ENCODE peak calls at places on chromosome 4, in ten cellular contexts. One of them, this sample, is unnamed.

GRCh38 chr4:128649575-128650205 is 159.8 kb upstream of the JADE1 start:
- DNase-seq in IMR-90: peak; percentile 77
- DNase-seq in non-pigmented ciliary epithelial cell: peak; percentile 30
- DNase-seq in NCI-H1105 treated with DMSO at 0.1 percent for 48 hours: no peak
- DNase-seq in activated CD4-positive, alpha-beta T cell treated with anti-CD3 and anti-CD28 coated beads for 24 hours: no peak
- DNase-seq in activated T-cell treated with anti-CD3 and anti-CD28 coated beads for 1 hour: no peak
- DNase-seq in NCI-H510A treated with DMSO at 0.1 percent for 48 hours: no peak
- DNase-seq in ecto neural progenitor cell: no peak
- DNase-seq in ACHN: no peak
- DNase-seq in naive thymus-derived CD8-positive, alpha-beta T cell: no peak
- DNase-seq in this sample: no peak

GRCh38 chr4:8391972-8392371 is 48.6 kb downstream of the ACOX3 start:
- DNase-seq in IMR-90: peak; percentile 89
- DNase-seq in non-pigmented ciliary epithelial cell: peak; percentile 66
- DNase-seq in NCI-H1105 treated with DMSO at 0.1 percent for 48 hours: no peak
- DNase-seq in activated CD4-positive, alpha-beta T cell treated with anti-CD3 and anti-CD28 coated beads for 24 hours: no peak
- DNase-seq in activated T-cell treated with anti-CD3 and anti-CD28 coated beads for 1 hour: no peak
- DNase-seq in NCI-H510A treated with DMSO at 0.1 percent for 48 hours: peak; percentile 39
- DNase-seq in ecto neural progenitor cell: no peak
- DNase-seq in ACHN: peak; percentile 8
- DNase-seq in naive thymus-derived CD8-positive, alpha-beta T cell: no peak
- DNase-seq in this sample: peak; percentile 57

GRCh38 chr4:38985363-38986065 is 46.7 kb downstream of the TMEM156 start:
- DNase-seq in IMR-90: no peak
- DNase-seq in non-pigmented ciliary epithelial cell: no peak
- DNase-seq in NCI-H1105 treated with DMSO at 0.1 percent for 48 hours: no peak
- DNase-seq in activated CD4-positive, alpha-beta T cell treated with anti-CD3 and anti-CD28 coated beads for 24 hours: no peak
- DNase-seq in activated T-cell treated with anti-CD3 and anti-CD28 coated beads for 1 hour: no peak
- DNase-seq in NCI-H510A treated with DMSO at 0.1 percent for 48 hours: no peak
- DNase-seq in ecto neural progenitor cell: no peak
- DNase-seq in ACHN: no peak
- DNase-seq in naive thymus-derived CD8-positive, alpha-beta T cell: no peak
- DNase-seq in this sample: no peak

GRCh38 chr4:85756938-85757337 is 282.0 kb downstream of the ARHGAP24 start:
- DNase-seq in IMR-90: peak; percentile 62
- DNase-seq in non-pigmented ciliary epithelial cell: no peak
- DNase-seq in NCI-H1105 treated with DMSO at 0.1 percent for 48 hours: no peak
- DNase-seq in activated CD4-positive, alpha-beta T cell treated with anti-CD3 and anti-CD28 coated beads for 24 hours: no peak
- DNase-seq in activated T-cell treated with anti-CD3 and anti-CD28 coated beads for 1 hour: no peak
- DNase-seq in NCI-H510A treated with DMSO at 0.1 percent for 48 hours: no peak
- DNase-seq in ecto neural progenitor cell: no peak
- DNase-seq in ACHN: peak; percentile 49
- DNase-seq in naive thymus-derived CD8-positive, alpha-beta T cell: no peak
- DNase-seq in this sample: no peak

GRCh38 chr4:76457885-76458284 is 22.9 kb downstream of the SHROOM3 start:
- DNase-seq in IMR-90: no peak
- DNase-seq in non-pigmented ciliary epithelial cell: no peak
- DNase-seq in NCI-H1105 treated with DMSO at 0.1 percent for 48 hours: no peak
- DNase-seq in activated CD4-positive, alpha-beta T cell treated with anti-CD3 and anti-CD28 coated beads for 24 hours: no peak
- DNase-seq in activated T-cell treated with anti-CD3 and anti-CD28 coated beads for 1 hour: no peak
- DNase-seq in NCI-H510A treated with DMSO at 0.1 percent for 48 hours: no peak
- DNase-seq in ecto neural progenitor cell: no peak
- DNase-seq in ACHN: peak; percentile 64
- DNase-seq in naive thymus-derived CD8-positive, alpha-beta T cell: no peak
- DNase-seq in this sample: no peak

GRCh38 chr4:8608714-8609391 is 16.3 kb downstream of the CPZ start:
- DNase-seq in IMR-90: no peak
- DNase-seq in non-pigmented ciliary epithelial cell: no peak
- DNase-seq in NCI-H1105 treated with DMSO at 0.1 percent for 48 hours: no peak
- DNase-seq in activated CD4-positive, alpha-beta T cell treated with anti-CD3 and anti-CD28 coated beads for 24 hours: no peak
- DNase-seq in activated T-cell treated with anti-CD3 and anti-CD28 coated beads for 1 hour: no peak
- DNase-seq in NCI-H510A treated with DMSO at 0.1 percent for 48 hours: no peak
- DNase-seq in ecto neural progenitor cell: no peak
- DNase-seq in ACHN: no peak
- DNase-seq in naive thymus-derived CD8-positive, alpha-beta T cell: no peak
- DNase-seq in this sample: no peak

GRCh38 chr4:53863163-53863562 is 201.2 kb downstream of the CHIC2 start:
- DNase-seq in IMR-90: peak; percentile 49
- DNase-seq in non-pigmented ciliary epithelial cell: no peak
- DNase-seq in NCI-H1105 treated with DMSO at 0.1 percent for 48 hours: no peak
- DNase-seq in activated CD4-positive, alpha-beta T cell treated with anti-CD3 and anti-CD28 coated beads for 24 hours: no peak
- DNase-seq in activated T-cell treated with anti-CD3 and anti-CD28 coated beads for 1 hour: no peak
- DNase-seq in NCI-H510A treated with DMSO at 0.1 percent for 48 hours: peak; percentile 66
- DNase-seq in ecto neural progenitor cell: no peak
- DNase-seq in ACHN: no peak
- DNase-seq in naive thymus-derived CD8-positive, alpha-beta T cell: no peak
- DNase-seq in this sample: no peak

GRCh38 chr4:11228575-11228974 is 200.1 kb downstream of the HS3ST1 start:
- DNase-seq in IMR-90: no peak
- DNase-seq in non-pigmented ciliary epithelial cell: no peak
- DNase-seq in NCI-H1105 treated with DMSO at 0.1 percent for 48 hours: peak; percentile 68
- DNase-seq in activated CD4-positive, alpha-beta T cell treated with anti-CD3 and anti-CD28 coated beads for 24 hours: no peak
- DNase-seq in activated T-cell treated with anti-CD3 and anti-CD28 coated beads for 1 hour: no peak
- DNase-seq in NCI-H510A treated with DMSO at 0.1 percent for 48 hours: peak; percentile 39
- DNase-seq in ecto neural progenitor cell: no peak
- DNase-seq in ACHN: no peak
- DNase-seq in naive thymus-derived CD8-positive, alpha-beta T cell: no peak
- DNase-seq in this sample: no peak

GRCh38 chr4:25749150-25749794 is 93.6 kb downstream of the SLC34A2 start:
- DNase-seq in IMR-90: no peak
- DNase-seq in non-pigmented ciliary epithelial cell: no peak
- DNase-seq in NCI-H1105 treated with DMSO at 0.1 percent for 48 hours: no peak
- DNase-seq in activated CD4-positive, alpha-beta T cell treated with anti-CD3 and anti-CD28 coated beads for 24 hours: no peak
- DNase-seq in activated T-cell treated with anti-CD3 and anti-CD28 coated beads for 1 hour: no peak
- DNase-seq in NCI-H510A treated with DMSO at 0.1 percent for 48 hours: no peak
- DNase-seq in ecto neural progenitor cell: no peak
- DNase-seq in ACHN: no peak
- DNase-seq in naive thymus-derived CD8-positive, alpha-beta T cell: no peak
- DNase-seq in this sample: no peak

GRCh38 chr4:123418486-123418931 is 21.9 kb downstream of the SPRY1 start:
- DNase-seq in IMR-90: peak; percentile 92
- DNase-seq in non-pigmented ciliary epithelial cell: peak; percentile 85
- DNase-seq in NCI-H1105 treated with DMSO at 0.1 percent for 48 hours: peak; percentile 91
- DNase-seq in activated CD4-positive, alpha-beta T cell treated with anti-CD3 and anti-CD28 coated beads for 24 hours: no peak
- DNase-seq in activated T-cell treated with anti-CD3 and anti-CD28 coated beads for 1 hour: no peak
- DNase-seq in NCI-H510A treated with DMSO at 0.1 percent for 48 hours: peak; percentile 76
- DNase-seq in ecto neural progenitor cell: peak; percentile 58
- DNase-seq in ACHN: no peak
- DNase-seq in naive thymus-derived CD8-positive, alpha-beta T cell: no peak
- DNase-seq in this sample: no peak

GRCh38 chr4:87419578-87420249 is 2.7 kb upstream of the NUDT9 start:
- DNase-seq in IMR-90: no peak
- DNase-seq in non-pigmented ciliary epithelial cell: no peak
- DNase-seq in NCI-H1105 treated with DMSO at 0.1 percent for 48 hours: no peak
- DNase-seq in activated CD4-positive, alpha-beta T cell treated with anti-CD3 and anti-CD28 coated beads for 24 hours: no peak
- DNase-seq in activated T-cell treated with anti-CD3 and anti-CD28 coated beads for 1 hour: no peak
- DNase-seq in NCI-H510A treated with DMSO at 0.1 percent for 48 hours: no peak
- DNase-seq in ecto neural progenitor cell: no peak
- DNase-seq in ACHN: no peak
- DNase-seq in naive thymus-derived CD8-positive, alpha-beta T cell: no peak
- DNase-seq in this sample: no peak

GRCh38 chr4:24799544-24800272 is 4.3 kb downstream of the SOD3 start:
- DNase-seq in IMR-90: no peak
- DNase-seq in non-pigmented ciliary epithelial cell: no peak
- DNase-seq in NCI-H1105 treated with DMSO at 0.1 percent for 48 hours: no peak
- DNase-seq in activated CD4-positive, alpha-beta T cell treated with anti-CD3 and anti-CD28 coated beads for 24 hours: no peak
- DNase-seq in activated T-cell treated with anti-CD3 and anti-CD28 coated beads for 1 hour: no peak
- DNase-seq in NCI-H510A treated with DMSO at 0.1 percent for 48 hours: no peak
- DNase-seq in ecto neural progenitor cell: peak; percentile 54
- DNase-seq in ACHN: no peak
- DNase-seq in naive thymus-derived CD8-positive, alpha-beta T cell: no peak
- DNase-seq in this sample: no peak

GRCh38 chr4:83618991-83619390 is 83.1 kb downstream of the GPAT3 start:
- DNase-seq in IMR-90: peak; percentile 44
- DNase-seq in non-pigmented ciliary epithelial cell: no peak
- DNase-seq in NCI-H1105 treated with DMSO at 0.1 percent for 48 hours: no peak
- DNase-seq in activated CD4-positive, alpha-beta T cell treated with anti-CD3 and anti-CD28 coated beads for 24 hours: no peak
- DNase-seq in activated T-cell treated with anti-CD3 and anti-CD28 coated beads for 1 hour: no peak
- DNase-seq in NCI-H510A treated with DMSO at 0.1 percent for 48 hours: no peak
- DNase-seq in ecto neural progenitor cell: no peak
- DNase-seq in ACHN: peak; percentile 31
- DNase-seq in naive thymus-derived CD8-positive, alpha-beta T cell: no peak
- DNase-seq in this sample: no peak

GRCh38 chr4:181830404-181831035 is 412.7 kb upstream of the TENM3 start:
- DNase-seq in IMR-90: peak; percentile 15
- DNase-seq in non-pigmented ciliary epithelial cell: no peak
- DNase-seq in NCI-H1105 treated with DMSO at 0.1 percent for 48 hours: no peak
- DNase-seq in activated CD4-positive, alpha-beta T cell treated with anti-CD3 and anti-CD28 coated beads for 24 hours: no peak
- DNase-seq in activated T-cell treated with anti-CD3 and anti-CD28 coated beads for 1 hour: no peak
- DNase-seq in NCI-H510A treated with DMSO at 0.1 percent for 48 hours: no peak
- DNase-seq in ecto neural progenitor cell: no peak
- DNase-seq in ACHN: no peak
- DNase-seq in naive thymus-derived CD8-positive, alpha-beta T cell: no peak
- DNase-seq in this sample: no peak

GRCh38 chr4:151555151-151555945 is 146.4 kb downstream of the FHIP1A start:
- DNase-seq in IMR-90: no peak
- DNase-seq in non-pigmented ciliary epithelial cell: no peak
- DNase-seq in NCI-H1105 treated with DMSO at 0.1 percent for 48 hours: no peak
- DNase-seq in activated CD4-positive, alpha-beta T cell treated with anti-CD3 and anti-CD28 coated beads for 24 hours: no peak
- DNase-seq in activated T-cell treated with anti-CD3 and anti-CD28 coated beads for 1 hour: no peak
- DNase-seq in NCI-H510A treated with DMSO at 0.1 percent for 48 hours: no peak
- DNase-seq in ecto neural progenitor cell: no peak
- DNase-seq in ACHN: no peak
- DNase-seq in naive thymus-derived CD8-positive, alpha-beta T cell: no peak
- DNase-seq in this sample: no peak

GRCh38 chr4:4333265-4333706 is 43.2 kb downstream of the ZBTB49 start:
- DNase-seq in IMR-90: peak; percentile 84
- DNase-seq in non-pigmented ciliary epithelial cell: peak; percentile 51
- DNase-seq in NCI-H1105 treated with DMSO at 0.1 percent for 48 hours: no peak
- DNase-seq in activated CD4-positive, alpha-beta T cell treated with anti-CD3 and anti-CD28 coated beads for 24 hours: no peak
- DNase-seq in activated T-cell treated with anti-CD3 and anti-CD28 coated beads for 1 hour: no peak
- DNase-seq in NCI-H510A treated with DMSO at 0.1 percent for 48 hours: no peak
- DNase-seq in ecto neural progenitor cell: no peak
- DNase-seq in ACHN: peak; percentile 17
- DNase-seq in naive thymus-derived CD8-positive, alpha-beta T cell: no peak
- DNase-seq in this sample: no peak

GRCh38 chr4:158948071-158948470 is 154.8 kb upstream of the RAPGEF2 start:
- DNase-seq in IMR-90: no peak
- DNase-seq in non-pigmented ciliary epithelial cell: no peak
- DNase-seq in NCI-H1105 treated with DMSO at 0.1 percent for 48 hours: no peak
- DNase-seq in activated CD4-positive, alpha-beta T cell treated with anti-CD3 and anti-CD28 coated beads for 24 hours: no peak
- DNase-seq in activated T-cell treated with anti-CD3 and anti-CD28 coated beads for 1 hour: no peak
- DNase-seq in NCI-H510A treated with DMSO at 0.1 percent for 48 hours: no peak
- DNase-seq in ecto neural progenitor cell: no peak
- DNase-seq in ACHN: no peak
- DNase-seq in naive thymus-derived CD8-positive, alpha-beta T cell: no peak
- DNase-seq in this sample: no peak

GRCh38 chr4:102047616-102048015 is 257.1 kb downstream of the BANK1 start:
- DNase-seq in IMR-90: no peak
- DNase-seq in non-pigmented ciliary epithelial cell: no peak
- DNase-seq in NCI-H1105 treated with DMSO at 0.1 percent for 48 hours: no peak
- DNase-seq in activated CD4-positive, alpha-beta T cell treated with anti-CD3 and anti-CD28 coated beads for 24 hours: no peak
- DNase-seq in activated T-cell treated with anti-CD3 and anti-CD28 coated beads for 1 hour: no peak
- DNase-seq in NCI-H510A treated with DMSO at 0.1 percent for 48 hours: no peak
- DNase-seq in ecto neural progenitor cell: no peak
- DNase-seq in ACHN: no peak
- DNase-seq in naive thymus-derived CD8-positive, alpha-beta T cell: no peak
- DNase-seq in this sample: no peak

GRCh38 chr4:153188966-153189801 is 15.1 kb upstream of the TRIM2 start:
- DNase-seq in IMR-90: peak; percentile 21
- DNase-seq in non-pigmented ciliary epithelial cell: no peak
- DNase-seq in NCI-H1105 treated with DMSO at 0.1 percent for 48 hours: no peak
- DNase-seq in activated CD4-positive, alpha-beta T cell treated with anti-CD3 and anti-CD28 coated beads for 24 hours: no peak
- DNase-seq in activated T-cell treated with anti-CD3 and anti-CD28 coated beads for 1 hour: no peak
- DNase-seq in NCI-H510A treated with DMSO at 0.1 percent for 48 hours: no peak
- DNase-seq in ecto neural progenitor cell: no peak
- DNase-seq in ACHN: peak; percentile 63
- DNase-seq in naive thymus-derived CD8-positive, alpha-beta T cell: no peak
- DNase-seq in this sample: no peak

GRCh38 chr4:78166582-78166981 is 109.5 kb downstream of the FRAS1 start:
- DNase-seq in IMR-90: no peak
- DNase-seq in non-pigmented ciliary epithelial cell: no peak
- DNase-seq in NCI-H1105 treated with DMSO at 0.1 percent for 48 hours: no peak
- DNase-seq in activated CD4-positive, alpha-beta T cell treated with anti-CD3 and anti-CD28 coated beads for 24 hours: no peak
- DNase-seq in activated T-cell treated with anti-CD3 and anti-CD28 coated beads for 1 hour: no peak
- DNase-seq in NCI-H510A treated with DMSO at 0.1 percent for 48 hours: no peak
- DNase-seq in ecto neural progenitor cell: no peak
- DNase-seq in ACHN: no peak
- DNase-seq in naive thymus-derived CD8-positive, alpha-beta T cell: no peak
- DNase-seq in this sample: no peak

GRCh38 chr4:40912455-40913055 is 162.8 kb downstream of the NSUN7 start:
- DNase-seq in IMR-90: peak; percentile 71
- DNase-seq in non-pigmented ciliary epithelial cell: no peak
- DNase-seq in NCI-H1105 treated with DMSO at 0.1 percent for 48 hours: no peak
- DNase-seq in activated CD4-positive, alpha-beta T cell treated with anti-CD3 and anti-CD28 coated beads for 24 hours: no peak
- DNase-seq in activated T-cell treated with anti-CD3 and anti-CD28 coated beads for 1 hour: no peak
- DNase-seq in NCI-H510A treated with DMSO at 0.1 percent for 48 hours: no peak
- DNase-seq in ecto neural progenitor cell: no peak
- DNase-seq in ACHN: no peak
- DNase-seq in naive thymus-derived CD8-positive, alpha-beta T cell: no peak
- DNase-seq in this sample: no peak

GRCh38 chr4:55178226-55179005 is 53.0 kb upstream of the KDR start:
- DNase-seq in IMR-90: no peak
- DNase-seq in non-pigmented ciliary epithelial cell: no peak
- DNase-seq in NCI-H1105 treated with DMSO at 0.1 percent for 48 hours: no peak
- DNase-seq in activated CD4-positive, alpha-beta T cell treated with anti-CD3 and anti-CD28 coated beads for 24 hours: no peak
- DNase-seq in activated T-cell treated with anti-CD3 and anti-CD28 coated beads for 1 hour: no peak
- DNase-seq in NCI-H510A treated with DMSO at 0.1 percent for 48 hours: no peak
- DNase-seq in ecto neural progenitor cell: no peak
- DNase-seq in ACHN: no peak
- DNase-seq in naive thymus-derived CD8-positive, alpha-beta T cell: no peak
- DNase-seq in this sample: no peak

GRCh38 chr4:151291485-151291884 is 14.5 kb downstream of the PRSS48 start:
- DNase-seq in IMR-90: no peak
- DNase-seq in non-pigmented ciliary epithelial cell: no peak
- DNase-seq in NCI-H1105 treated with DMSO at 0.1 percent for 48 hours: no peak
- DNase-seq in activated CD4-positive, alpha-beta T cell treated with anti-CD3 and anti-CD28 coated beads for 24 hours: no peak
- DNase-seq in activated T-cell treated with anti-CD3 and anti-CD28 coated beads for 1 hour: no peak
- DNase-seq in NCI-H510A treated with DMSO at 0.1 percent for 48 hours: no peak
- DNase-seq in ecto neural progenitor cell: no peak
- DNase-seq in ACHN: no peak
- DNase-seq in naive thymus-derived CD8-positive, alpha-beta T cell: no peak
- DNase-seq in this sample: no peak

GRCh38 chr4:77712675-77713074 is 106.5 kb downstream of the CNOT6L start:
- DNase-seq in IMR-90: no peak
- DNase-seq in non-pigmented ciliary epithelial cell: no peak
- DNase-seq in NCI-H1105 treated with DMSO at 0.1 percent for 48 hours: no peak
- DNase-seq in activated CD4-positive, alpha-beta T cell treated with anti-CD3 and anti-CD28 coated beads for 24 hours: no peak
- DNase-seq in activated T-cell treated with anti-CD3 and anti-CD28 coated beads for 1 hour: no peak
- DNase-seq in NCI-H510A treated with DMSO at 0.1 percent for 48 hours: no peak
- DNase-seq in ecto neural progenitor cell: no peak
- DNase-seq in ACHN: no peak
- DNase-seq in naive thymus-derived CD8-positive, alpha-beta T cell: no peak
- DNase-seq in this sample: no peak

GRCh38 chr4:41887821-41888699 is 47.2 kb upstream of the TMEM33 start:
- DNase-seq in IMR-90: peak; percentile 64
- DNase-seq in non-pigmented ciliary epithelial cell: peak; percentile 20
- DNase-seq in NCI-H1105 treated with DMSO at 0.1 percent for 48 hours: peak; percentile 14
- DNase-seq in activated CD4-positive, alpha-beta T cell treated with anti-CD3 and anti-CD28 coated beads for 24 hours: no peak
- DNase-seq in activated T-cell treated with anti-CD3 and anti-CD28 coated beads for 1 hour: peak; percentile 28
- DNase-seq in NCI-H510A treated with DMSO at 0.1 percent for 48 hours: peak; percentile 43
- DNase-seq in ecto neural progenitor cell: no peak
- DNase-seq in ACHN: peak; percentile 36
- DNase-seq in naive thymus-derived CD8-positive, alpha-beta T cell: peak; percentile 36
- DNase-seq in this sample: no peak

GRCh38 chr4:97216031-97216430 is 927.2 kb downstream of the STPG2 start:
- DNase-seq in IMR-90: no peak
- DNase-seq in non-pigmented ciliary epithelial cell: no peak
- DNase-seq in NCI-H1105 treated with DMSO at 0.1 percent for 48 hours: no peak
- DNase-seq in activated CD4-positive, alpha-beta T cell treated with anti-CD3 and anti-CD28 coated beads for 24 hours: no peak
- DNase-seq in activated T-cell treated with anti-CD3 and anti-CD28 coated beads for 1 hour: no peak
- DNase-seq in NCI-H510A treated with DMSO at 0.1 percent for 48 hours: no peak
- DNase-seq in ecto neural progenitor cell: no peak
- DNase-seq in ACHN: no peak
- DNase-seq in naive thymus-derived CD8-positive, alpha-beta T cell: no peak
- DNase-seq in this sample: no peak

GRCh38 chr4:106546380-106546779 is 177.8 kb upstream of the GIMD1 start:
- DNase-seq in IMR-90: no peak
- DNase-seq in non-pigmented ciliary epithelial cell: no peak
- DNase-seq in NCI-H1105 treated with DMSO at 0.1 percent for 48 hours: no peak
- DNase-seq in activated CD4-positive, alpha-beta T cell treated with anti-CD3 and anti-CD28 coated beads for 24 hours: no peak
- DNase-seq in activated T-cell treated with anti-CD3 and anti-CD28 coated beads for 1 hour: no peak
- DNase-seq in NCI-H510A treated with DMSO at 0.1 percent for 48 hours: no peak
- DNase-seq in ecto neural progenitor cell: no peak
- DNase-seq in ACHN: no peak
- DNase-seq in naive thymus-derived CD8-positive, alpha-beta T cell: no peak
- DNase-seq in this sample: no peak

GRCh38 chr4:123127865-123128264 is 205.5 kb upstream of the NUDT6 start:
- DNase-seq in IMR-90: no peak
- DNase-seq in non-pigmented ciliary epithelial cell: no peak
- DNase-seq in NCI-H1105 treated with DMSO at 0.1 percent for 48 hours: no peak
- DNase-seq in activated CD4-positive, alpha-beta T cell treated with anti-CD3 and anti-CD28 coated beads for 24 hours: no peak
- DNase-seq in activated T-cell treated with anti-CD3 and anti-CD28 coated beads for 1 hour: no peak
- DNase-seq in NCI-H510A treated with DMSO at 0.1 percent for 48 hours: no peak
- DNase-seq in ecto neural progenitor cell: no peak
- DNase-seq in ACHN: no peak
- DNase-seq in naive thymus-derived CD8-positive, alpha-beta T cell: no peak
- DNase-seq in this sample: no peak